ENCODE peak calls at places on chromosome 4, in six cellular contexts. T, K, C, O, F and R are unnamed samples.

GRCh38 chr4:103904126-103904525 is 184.3 kb upstream of the TACR3 start:
- DNase-seq in T (no peak), K (no peak), C (no peak), O (no peak), F (no peak), R (no peak)

GRCh38 chr4:38371391-38371851 is 292.6 kb upstream of the KLF3 start:
- DNase-seq in T (no peak), K (no peak), C (no peak), O (no peak), F (no peak), R (no peak)

GRCh38 chr4:183256756-183257385 is 63.2 kb downstream of the CLDN22 start:
- DNase-seq in T (peak; percentile 21), K (peak; percentile 76), C (peak; percentile 31), O (peak; percentile 49), F (peak; percentile 61), R (no peak)

GRCh38 chr4:73868206-73869129 is 725 bp upstream of the CXCL1 start:
- DNase-seq in T (no peak), K (no peak), C (no peak), O (no peak), F (no peak), R (no peak)

GRCh38 chr4:54658321-54659093 is 750 bp downstream of the KIT start:
- DNase-seq in T (no peak), K (peak; percentile 69), C (peak; percentile 52), O (peak; percentile 10), F (peak; percentile 72), R (no peak)

GRCh38 chr4:159023741-159024140 is 79.1 kb upstream of the RAPGEF2 start:
- DNase-seq in T (no peak), K (no peak), C (no peak), O (no peak), F (no peak), R (no peak)

GRCh38 chr4:169070071-169070894 is 60.2 kb upstream of the CBR4 start:
- DNase-seq in T (no peak), K (no peak), C (peak; percentile 29), O (no peak), F (no peak), R (no peak)

GRCh38 chr4:115657991-115658390 is 544.6 kb upstream of the NDST4 start:
- DNase-seq in T (no peak), K (no peak), C (no peak), O (no peak), F (no peak), R (no peak)

GRCh38 chr4:184802203-184803015 is 23.4 kb downstream of the ACSL1 start:
- DNase-seq in T (no peak), K (no peak), C (no peak), O (no peak), F (no peak), R (no peak)

GRCh38 chr4:66575024-66575696 is 904.9 kb upstream of the EPHA5 start:
- DNase-seq in T (no peak), K (no peak), C (no peak), O (no peak), F (no peak), R (no peak)

GRCh38 chr4:107631568-107631967 is 88.5 kb downstream of the PAPSS1 start:
- DNase-seq in T (no peak), K (no peak), C (no peak), O (no peak), F (no peak), R (no peak)

GRCh38 chr4:5891563-5892320 is 1.1 kb downstream of the CRMP1 start:
- DNase-seq in T (no peak), K (no peak), C (no peak), O (no peak), F (no peak), R (no peak)

GRCh38 chr4:183287677-183288076 is 32.4 kb downstream of the CLDN22 start:
- DNase-seq in T (no peak), K (no peak), C (no peak), O (no peak), F (no peak), R (no peak)

GRCh38 chr4:66964467-66964866 is 580.8 kb downstream of the CENPC start:
- DNase-seq in T (no peak), K (no peak), C (no peak), O (no peak), F (no peak), R (no peak)

GRCh38 chr4:71932941-71933340 is 98.9 kb upstream of the NPFFR2 start:
- DNase-seq in T (no peak), K (no peak), C (no peak), O (no peak), F (no peak), R (no peak)

GRCh38 chr4:15756361-15756861 is 21.7 kb upstream of the CD38 start:
- DNase-seq in T (peak; percentile 48), K (no peak), C (no peak), O (no peak), F (peak; percentile 59), R (no peak)